ENCODE peak calls at places on chromosomes 13 and 19, in seven cellular contexts. M is CD8-positive, alpha-beta T cell; O is anterior cingulate cortex; L is amniotic epithelial cell; S is stimulated activated CD4-positive, alpha-beta T cell treated with anti-CD3 and anti-CD28 coated beads, Interleukin-15, amount 100 ng/mL, for 1 hour; C is astrocyte; X is nucleus accumbens. R is an unnamed sample.
A peak's percentile ranks its signal among the peaks of the same experiment; 100 is the strongest.

GRCh38 chr13:85798999-85799646 is at the start of gene SLITRK6:
- DNase-seq in S (no peak), M (no peak), L (peak; percentile 45), C (peak; percentile 76), X (peak; percentile 9), O (no peak), R (no peak)

GRCh38 chr19:55645512-55645881 is 2.0 kb downstream of the ZNF581 start:
- DNase-seq in C (no peak), X (no peak), O (no peak), L (no peak), M (no peak), S (no peak), R (no peak)

GRCh38 chr19:19568802-19569756 is 31.0 kb downstream of the CILP2 start:
- DNase-seq in M (no peak), C (peak; percentile 59), O (no peak), L (peak; percentile 37), S (no peak), X (no peak), R (no peak)

GRCh38 chr13:105202384-105202783 is 1333.1 kb downstream of the EFNB2 start:
- DNase-seq in L (peak; percentile 77), S (no peak), C (peak; percentile 55), X (peak; percentile 3), O (no peak), M (no peak), R (no peak)

GRCh38 chr19:38206006-38206745 is 17.8 kb downstream of the DPF1 start:
- DNase-seq in O (no peak), C (no peak), X (no peak), S (no peak), M (no peak), L (no peak), R (no peak)

GRCh38 chr13:48750588-48751383 is 97.1 kb downstream of the CYSLTR2 start:
- DNase-seq in S (no peak), C (no peak), X (no peak), M (no peak), L (peak; percentile 37), O (no peak), R (peak; percentile 48)

GRCh38 chr19:52191951-52192350 is 2.1 kb downstream of the PPP2R1A start:
- DNase-seq in M (no peak), O (no peak), S (no peak), X (no peak), C (no peak), L (no peak), R (no peak)

GRCh38 chr19:15443325-15443724 is 6.4 kb downstream of the WIZ start:
- DNase-seq in O (no peak), C (no peak), M (no peak), X (no peak), L (no peak), S (no peak), R (no peak)

GRCh38 chr19:47020132-47020805 is 632 bp downstream of the NPAS1 start:
- DNase-seq in M (no peak), L (no peak), X (no peak), C (no peak), O (no peak), S (no peak), R (no peak)

GRCh38 chr19:2371656-2372055 is 11.6 kb downstream of the TMPRSS9 start:
- DNase-seq in O (no peak), X (no peak), L (no peak), M (no peak), S (no peak), C (no peak), R (no peak)

GRCh38 chr13:101673360-101674105 is 221.1 kb downstream of the ITGBL1 start:
- DNase-seq in M (no peak), L (peak; percentile 45), O (no peak), S (no peak), C (no peak), X (no peak), R (no peak)

GRCh38 chr13:58573742-58574141 is 942.2 kb downstream of the PCDH17 start:
- DNase-seq in M (no peak), C (no peak), O (no peak), S (no peak), X (no peak), L (no peak), R (no peak)

GRCh38 chr13:109154146-109154545 is 524.7 kb downstream of the MYO16 start:
- DNase-seq in M (no peak), L (peak; percentile 77), O (no peak), X (no peak), S (no peak), C (peak; percentile 26), R (no peak)

GRCh38 chr19:46495789-46496099 is at the start of gene PNMA8B:
- DNase-seq in O (peak; percentile 72), M (no peak), S (no peak), L (no peak), C (no peak), X (peak; percentile 86), R (peak; percentile 63)

GRCh38 chr19:41537789-41538188 is 38.2 kb upstream of the CEACAM21 start:
- DNase-seq in O (no peak), S (no peak), M (no peak), L (peak; percentile 6), X (no peak), C (no peak), R (no peak)

GRCh38 chr19:3338541-3339181 is 27.7 kb upstream of the NFIC start:
- DNase-seq in C (no peak), S (peak; percentile 40), O (no peak), M (peak; percentile 41), L (no peak), X (no peak), R (peak; percentile 32)

GRCh38 chr19:32580901-32581703 is at the start of gene PDCD5:
- DNase-seq in X (peak; percentile 96), M (peak; percentile 96), S (peak; percentile 96), C (peak; percentile 80), O (peak; percentile 87), L (peak; percentile 89), R (peak; percentile 98)

GRCh38 chr13:31909889-31910551 is 121.6 kb upstream of the FRY start:
- DNase-seq in X (peak; percentile 44), S (no peak), O (peak; percentile 2), L (peak; percentile 54), C (peak; percentile 23), M (peak; percentile 3), R (no peak)

GRCh38 chr19:14004619-14005380 is 1.3 kb downstream of the RFX1 start:
- DNase-seq in M (no peak), L (no peak), C (no peak), X (peak; percentile 41), O (peak; percentile 57), S (no peak), R (peak; percentile 63)

GRCh38 chr19:45057444-45057843 is 18.6 kb downstream of the CLASRP start:
- DNase-seq in O (no peak), L (no peak), M (no peak), S (no peak), C (no peak), X (no peak), R (no peak)

GRCh38 chr13:91046715-91047327 is 300.7 kb upstream of the MIR17HG start:
- DNase-seq in C (no peak), X (no peak), O (no peak), L (peak; percentile 5), S (no peak), M (no peak), R (no peak)

GRCh38 chr13:77448689-77449088 is 86.8 kb upstream of the SCEL start:
- DNase-seq in M (no peak), O (no peak), C (no peak), X (no peak), L (no peak), S (no peak), R (no peak)

GRCh38 chr13:92806215-92806614 is 420.4 kb upstream of the GPC6 start:
- DNase-seq in L (peak; percentile 68), C (peak; percentile 14), O (no peak), S (no peak), X (no peak), M (no peak), R (no peak)

GRCh38 chr19:49497047-49497789 is 984 bp downstream of the RPS11 start:
- DNase-seq in X (peak; percentile 34), O (no peak), L (peak; percentile 48), C (no peak), M (peak; percentile 63), S (peak; percentile 49), R (peak; percentile 64)

GRCh38 chr13:66323695-66324094 is 906.4 kb downstream of the PCDH9 start:
- DNase-seq in X (no peak), S (no peak), L (peak; percentile 27), M (no peak), C (no peak), O (no peak), R (no peak)

GRCh38 chr13:20127563-20128458 is 33.0 kb downstream of the GJA3 start:
- DNase-seq in L (peak; percentile 47), C (peak; percentile 47), S (no peak), O (peak; percentile 47), X (peak; percentile 46), M (no peak), R (peak; percentile 77)

GRCh38 chr19:3519126-3519525 is 13.0 kb downstream of the FZR1 start:
- DNase-seq in S (no peak), M (no peak), X (no peak), O (no peak), L (no peak), C (no peak), R (no peak)

GRCh38 chr19:30254214-30254613 is 118.0 kb upstream of the ZNF536 start:
- DNase-seq in S (no peak), M (no peak), L (no peak), C (no peak), X (no peak), O (no peak), R (no peak)

GRCh38 chr13:112077729-112078128 is 10.8 kb downstream of the SOX1 start:
- DNase-seq in O (no peak), X (no peak), L (no peak), C (no peak), M (no peak), S (no peak), R (no peak)